ENCODE peak calls at places on chromosomes 3 and 15, in four cellular contexts. G is B cell, V is HFFc6, W is AG04449. L is an unnamed sample.
A peak's percentile ranks its signal among the peaks of the same experiment; 100 is the strongest.

GRCh38 chr3:164806188-164806587 is 272.1 kb downstream of the SI start:
- DNase-seq in G (no peak), V (no peak), W (no peak), L (no peak)

GRCh38 chr3:131299836-131300235 is 81.7 kb upstream of the NUDT16 start:
- DNase-seq in G (no peak), V (no peak), W (no peak), L (no peak)

GRCh38 chr3:38136272-38136806 is 588 bp downstream of the ACAA1 start:
- DNase-seq in G (no peak), V (no peak), W (no peak), L (no peak)

GRCh38 chr3:116517308-116517707 is 72.0 kb upstream of the LSAMP start:
- DNase-seq in G (no peak), V (no peak), W (no peak), L (no peak)

GRCh38 chr3:178513539-178514410 is 22.5 kb upstream of the KCNMB2 start:
- DNase-seq in G (no peak), V (no peak), W (no peak), L (no peak)

GRCh38 chr15:86004061-86004460 is 75.6 kb upstream of the AGBL1 start:
- DNase-seq in G (no peak), V (no peak), W (no peak), L (no peak)

GRCh38 chr3:126522363-126522788 is 1.6 kb upstream of the CHST13 start:
- DNase-seq in G (peak; percentile 79), V (peak; percentile 12), W (no peak), L (peak; percentile 65)

GRCh38 chr3:108767258-108767657 is 10.0 kb upstream of the RETNLB start:
- DNase-seq in G (no peak), V (no peak), W (no peak), L (no peak)

GRCh38 chr3:121574449-121574848 is 6.7 kb downstream of the ARGFX start:
- DNase-seq in G (no peak), V (no peak), W (no peak), L (no peak)

GRCh38 chr3:106825962-106826605 is 551.2 kb upstream of the CCDC54 start:
- DNase-seq in G (no peak), V (peak; percentile 75), W (no peak), L (no peak)

GRCh38 chr15:57550640-57551039 is 41.1 kb upstream of the MYZAP start:
- DNase-seq in G (no peak), V (no peak), W (no peak), L (no peak)

GRCh38 chr3:134239538-134239937 is 11.1 kb downstream of the RYK start:
- DNase-seq in G (no peak), V (peak; percentile 30), W (no peak), L (no peak)

GRCh38 chr3:151082880-151083838 is 2.3 kb upstream of the MED12L start:
- DNase-seq in G (no peak), V (no peak), W (no peak), L (no peak)

GRCh38 chr15:28992996-28993719 is 107.4 kb downstream of the APBA2 start:
- DNase-seq in G (no peak), V (no peak), W (no peak), L (no peak)

GRCh38 chr15:99706557-99707303 is 26.5 kb downstream of the LYSMD4 start:
- DNase-seq in G (no peak), V (no peak), W (no peak), L (no peak)

GRCh38 chr3:113249111-113249510 is 37.8 kb downstream of the BOC start:
- DNase-seq in G (no peak), V (peak; percentile 87), W (peak; percentile 40), L (no peak)

GRCh38 chr15:81829918-81830317 is 215.9 kb downstream of the MEX3B start:
- DNase-seq in G (no peak), V (no peak), W (no peak), L (no peak)

GRCh38 chr3:63874769-63875168 is 11.1 kb downstream of the ATXN7 start:
- DNase-seq in G (no peak), V (no peak), W (no peak), L (no peak)

GRCh38 chr3:83169473-83169872 is 1408.0 kb upstream of the GBE1 start:
- DNase-seq in G (no peak), V (no peak), W (no peak), L (no peak)

GRCh38 chr3:171173732-171174131 is 147.2 kb upstream of the SLC2A2 start:
- DNase-seq in G (no peak), V (no peak), W (no peak), L (no peak)

GRCh38 chr15:80822666-80823065 is 43.5 kb downstream of the CEMIP start:
- DNase-seq in G (no peak), V (no peak), W (no peak), L (no peak)

GRCh38 chr15:86231864-86232801 is 152.5 kb downstream of the AGBL1 start:
- DNase-seq in G (no peak), V (no peak), W (no peak), L (no peak)

GRCh38 chr3:57877116-57877515 is 121.0 kb downstream of the SLMAP start:
- DNase-seq in G (no peak), V (no peak), W (no peak), L (no peak)

GRCh38 chr3:123492188-123492587 is 43.3 kb upstream of the ADCY5 start:
- DNase-seq in G (no peak), V (no peak), W (no peak), L (no peak)

GRCh38 chr15:20358066-20358780 is 183.4 kb downstream of the GOLGA6L6 start:
- DNase-seq in G (peak; percentile 47), V (no peak), W (no peak), L (peak; percentile 100)

GRCh38 chr15:101446527-101447167 is 42.9 kb downstream of the PCSK6 start:
- DNase-seq in G (no peak), V (no peak), W (no peak), L (no peak)

GRCh38 chr3:94453864-94454263 is 391.0 kb downstream of the NSUN3 start:
- DNase-seq in G (no peak), V (no peak), W (no peak), L (no peak)

GRCh38 chr3:33117461-33117860 is 3.6 kb downstream of the CRTAP start:
- DNase-seq in G (no peak), V (no peak), W (no peak), L (no peak)

GRCh38 chr15:35305906-35306305 is 220.8 kb upstream of the NANOGP8 start:
- DNase-seq in G (no peak), V (peak; percentile 67), W (peak; percentile 70), L (no peak)

GRCh38 chr15:61314443-61314842 is 85.3 kb upstream of the RORA start:
- DNase-seq in G (no peak), V (no peak), W (no peak), L (no peak)

GRCh38 chr15:64774556-64775523 is 549 bp downstream of the RBPMS2 start:
- DNase-seq in G (peak; percentile 70), V (no peak), W (no peak), L (no peak)

GRCh38 chr3:127735767-127736693 is 63.3 kb downstream of the ABTB1 start:
- DNase-seq in G (peak; percentile 39), V (peak; percentile 74), W (no peak), L (no peak)

GRCh38 chr3:129161860-129162271 is 1.0 kb upstream of the ISY1 start:
- DNase-seq in G (peak; percentile 45), V (peak; percentile 40), W (no peak), L (no peak)

GRCh38 chr3:129166579-129167332 is 5.9 kb upstream of the ISY1 start:
- DNase-seq in G (no peak), V (no peak), W (no peak), L (no peak)

GRCh38 chr3:129160891-129161859 is at the start of gene ISY1:
- DNase-seq in G (peak; percentile 86), V (peak; percentile 93), W (peak; percentile 63), L (peak; percentile 96)

GRCh38 chr3:129164500-129164899 is 3.6 kb upstream of the ISY1 start:
- DNase-seq in G (no peak), V (no peak), W (no peak), L (no peak)

GRCh38 chr3:129162729-129163579 is 2.1 kb upstream of the ISY1 start:
- DNase-seq in G (no peak), V (no peak), W (no peak), L (no peak)
- TF ChIP-seq CTCF in G (no peak), V (peak; percentile 59), W (no peak), L (no peak)

GRCh38 chr3:66406186-66406585 is 94.6 kb downstream of the LRIG1 start:
- DNase-seq in G (no peak), V (no peak), W (no peak), L (no peak)

GRCh38 chr3:66404246-66404645 is 96.6 kb downstream of the LRIG1 start:
- DNase-seq in G (no peak), V (no peak), W (no peak), L (no peak)

GRCh38 chr3:66406841-66407240 is 94.0 kb downstream of the LRIG1 start:
- DNase-seq in G (no peak), V (no peak), W (no peak), L (no peak)

GRCh38 chr3:66404903-66405700 is 95.7 kb downstream of the LRIG1 start:
- DNase-seq in G (no peak), V (no peak), W (no peak), L (no peak)

DNA sequence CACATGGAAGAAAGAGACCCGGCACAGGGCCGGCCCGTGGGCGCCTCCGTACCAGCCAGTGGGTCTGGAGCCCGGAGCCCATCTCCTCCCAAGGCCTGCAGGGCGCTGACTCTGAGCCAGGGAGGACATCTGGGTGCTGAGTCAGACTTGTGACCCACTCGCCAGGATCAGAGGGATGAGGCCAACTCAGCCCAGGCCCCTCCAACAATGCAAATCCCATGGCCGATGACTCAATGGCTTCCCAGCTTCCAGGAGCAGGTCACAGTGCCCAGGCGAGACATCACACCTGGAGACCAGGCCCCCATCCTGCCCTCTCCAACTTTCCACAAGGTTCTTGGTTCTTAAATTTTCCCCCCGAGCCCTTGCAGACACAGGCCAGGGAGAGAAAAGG is 95.1 kb downstream of the LRIG1 start:
- DNase-seq in G (no peak), V (peak; percentile 72), W (no peak), L (no peak)
- TF ChIP-seq CTCF in G (no peak), V (no peak), W (no peak), L (no peak)

GRCh38 chr15:25947336-25948080 is 84.4 kb upstream of the ATP10A start:
- DNase-seq in G (no peak), V (peak; percentile 34), W (no peak), L (no peak)

GRCh38 chr15:25946241-25946786 is 83.2 kb upstream of the ATP10A start:
- DNase-seq in G (no peak), V (no peak), W (no peak), L (no peak)

GRCh38 chr15:25939122-25939521 is 76.0 kb upstream of the ATP10A start:
- DNase-seq in G (peak; percentile 66), V (no peak), W (no peak), L (no peak)

GRCh38 chr15:25944386-25944785 is 81.3 kb upstream of the ATP10A start:
- DNase-seq in G (no peak), V (no peak), W (no peak), L (no peak)

GRCh38 chr15:25943831-25944230 is 80.7 kb upstream of the ATP10A start:
- DNase-seq in G (no peak), V (no peak), W (no peak), L (no peak)
- TF ChIP-seq CTCF in G (no peak), V (no peak), W (no peak), L (no peak)

DNA sequence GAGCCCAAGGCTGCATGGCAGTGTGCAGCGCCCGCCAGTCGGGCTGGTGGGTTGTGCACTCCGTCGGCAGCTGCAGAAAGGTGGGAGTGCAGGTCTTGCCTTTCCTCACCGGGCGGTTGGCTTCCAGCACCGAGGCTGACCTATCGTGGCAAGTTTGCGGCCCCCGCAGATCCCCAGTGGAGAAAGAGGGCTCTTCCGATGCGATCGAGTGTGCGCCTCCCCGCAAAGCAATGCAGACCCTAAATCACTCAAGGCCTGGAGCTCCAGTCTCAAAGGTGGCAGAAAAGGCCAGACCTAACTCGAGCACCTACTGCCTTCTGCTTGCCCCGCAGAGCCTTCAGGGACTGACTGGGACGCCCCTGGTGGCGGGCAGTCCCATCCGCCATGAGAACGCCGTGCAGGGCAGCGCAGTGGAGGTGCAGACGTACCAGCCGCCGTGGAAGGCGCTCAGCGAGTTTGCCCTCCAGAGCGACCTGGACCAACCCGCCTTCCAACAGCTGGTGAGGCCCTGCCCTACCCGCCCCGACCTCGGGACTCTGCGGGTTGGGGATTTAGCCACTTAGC is 4.3 kb downstream of the ISL2 start:
- DNase-seq in G (peak; percentile 84), V (no peak), W (no peak), L (no peak)
- TF ChIP-seq CTCF in G (peak; percentile 40), V (no peak), W (no peak), L (peak; percentile 42)